ENCODE peak calls at places on chromosomes 4 and X, in nine cellular contexts. W is Right ventricle myocardium superior; B is choroid plexus epithelial cell; K is effector memory CD8-positive, alpha-beta T cell; E is coronary artery; P is fibroblast of mammary gland; I is T-helper 2 cell treated with Interferon-gamma antibody and Interleukin-4, amounts not matched to agents 5 μg/mL and 100 μg/mL, for 36 hours; T is HEK293T; Z is activated T-cell treated with anti-CD3 and anti-CD28 coated beads for 24 hours. C is an unnamed sample.

GRCh38 chr4:57424231-57424897 is 314.2 kb upstream of the IGFBP7 start:
- DNase-seq in W (no peak), B (peak; percentile 42), K (no peak), E (peak; percentile 85), P (peak; percentile 87), I (no peak), T (no peak), Z (no peak), C (no peak)

GRCh38 chrX:20711366-20711765 is 444.7 kb upstream of the RPS6KA3 start:
- DNase-seq in W (no peak), B (no peak), K (no peak), E (no peak), P (no peak), I (no peak), T (no peak), Z (no peak), C (peak; percentile 1)

GRCh38 chr4:2260336-2261109 is 1.4 kb downstream of the MXD4 start:
- DNase-seq in W (peak; percentile 44), B (no peak), K (no peak), E (peak; percentile 75), P (no peak), I (no peak), T (no peak), Z (no peak), C (no peak)

GRCh38 chr4:22552802-22553201 is 36.9 kb upstream of the ADGRA3 start:
- DNase-seq in W (no peak), B (peak; percentile 17), K (no peak), E (no peak), P (no peak), I (no peak), T (no peak), Z (no peak), C (no peak)

GRCh38 chrX:16870861-16871584 is 861 bp upstream of the RBBP7 start:
- DNase-seq in W (no peak), B (no peak), K (no peak), E (peak; percentile 79), P (no peak), I (no peak), T (peak; percentile 16), Z (no peak), C (peak; percentile 51)

GRCh38 chr4:98314791-98315565 is 53.8 kb downstream of the RAP1GDS1 start:
- DNase-seq in W (no peak), B (peak; percentile 40), K (no peak), E (no peak), P (peak; percentile 25), I (no peak), T (no peak), Z (no peak), C (no peak)

GRCh38 chrX:70636218-70636617 is 191.6 kb downstream of the DLG3 start:
- DNase-seq in W (no peak), B (no peak), K (no peak), E (no peak), P (no peak), I (no peak), T (no peak), Z (no peak), C (no peak)

GRCh38 chr4:159145318-159146006 is 42.6 kb downstream of the RAPGEF2 start:
- DNase-seq in W (no peak), B (no peak), K (no peak), E (no peak), P (no peak), I (no peak), T (no peak), Z (no peak), C (no peak)

GRCh38 chrX:152307936-152308335 is 143.2 kb downstream of the GABRA3 start:
- DNase-seq in W (no peak), B (no peak), K (no peak), E (no peak), P (no peak), I (no peak), T (no peak), Z (no peak), C (no peak)

GRCh38 chr4:37635155-37635554 is 51.0 kb downstream of the RELL1 start:
- DNase-seq in W (no peak), B (no peak), K (no peak), E (no peak), P (no peak), I (no peak), T (no peak), Z (no peak), C (no peak)